ENCODE peak calls at places on chromosomes 11 and 22, in eight cellular contexts. S is neural progenitor cell, H is ovary, W is mucosa of descending colon, M is GM12878, B is kidney, C is right atrium auricular region, R is prostate gland. Y is an unnamed sample.

GRCh38 chr11:126764221-126764620 is 236.3 kb downstream of the KIRREL3 start:
- DNase-seq in B (no peak), W (no peak), H (no peak), C (no peak), S (no peak), M (no peak), R (no peak), Y (no peak)

GRCh38 chr22:43001271-43002197 is 13.4 kb downstream of the PACSIN2 start:
- DNase-seq in C (no peak), W (no peak), M (no peak), R (no peak), H (no peak), S (no peak), B (no peak), Y (no peak)

GRCh38 chr11:1084561-1085439 is 10.1 kb downstream of the MUC2 start:
- DNase-seq in M (no peak), W (peak; percentile 53), C (no peak), R (no peak), S (no peak), B (peak; percentile 70), H (peak; percentile 6), Y (no peak)

GRCh38 chr11:13208921-13209320 is 68.7 kb upstream of the BMAL1 start:
- DNase-seq in C (no peak), B (no peak), M (no peak), H (no peak), S (no peak), R (no peak), W (no peak), Y (peak; percentile 66)

GRCh38 chr11:45543808-45544422 is 121.5 kb downstream of the CHST1 start:
- DNase-seq in S (peak; percentile 79), W (no peak), H (no peak), B (no peak), R (no peak), M (no peak), C (no peak), Y (peak; percentile 71)

GRCh38 chr11:67029146-67029545 is 6.2 kb downstream of the SYT12 start:
- DNase-seq in B (no peak), S (no peak), M (no peak), C (no peak), H (no peak), R (no peak), W (no peak), Y (peak; percentile 52)

GRCh38 chr11:4903484-4903883 is at the start of gene OR51A7:
- DNase-seq in S (no peak), H (no peak), W (no peak), M (no peak), B (no peak), R (no peak), C (no peak), Y (no peak)

GRCh38 chr11:45145421-45146071 is 893 bp upstream of the PRDM11 start:
- DNase-seq in W (no peak), B (peak; percentile 82), R (no peak), C (no peak), H (peak; percentile 37), S (peak; percentile 90), M (no peak), Y (peak; percentile 45)

GRCh38 chr22:46081036-46081830 is 69.1 kb upstream of the PPARA start:
- DNase-seq in R (no peak), B (peak; percentile 76), H (no peak), W (peak; percentile 54), M (no peak), S (no peak), C (no peak), Y (no peak)

GRCh38 chr11:76662656-76663460 is 7.7 kb downstream of the LRRC32 start:
- DNase-seq in S (no peak), H (no peak), R (no peak), W (no peak), B (peak; percentile 26), C (no peak), M (no peak), Y (no peak)

GRCh38 chr11:45896392-45897068 is 10.5 kb downstream of the FREY1 start:
- DNase-seq in H (no peak), R (no peak), W (no peak), B (peak; percentile 74), S (peak; percentile 84), C (no peak), M (no peak), Y (peak; percentile 81)

GRCh38 chr11:2885017-2885675 is 429 bp downstream of the CDKN1C start:
- DNase-seq in H (peak; percentile 53), W (peak; percentile 70), M (no peak), R (peak; percentile 58), C (no peak), S (peak; percentile 88), B (peak; percentile 88), Y (peak; percentile 66)

GRCh38 chr11:2884424-2884815 is 1.2 kb downstream of the CDKN1C start:
- DNase-seq in H (peak; percentile 61), W (peak; percentile 57), M (no peak), R (no peak), C (no peak), S (peak; percentile 79), B (peak; percentile 88), Y (peak; percentile 68)

GRCh38 chr11:2886191-2886894 is 768 bp upstream of the CDKN1C start:
- DNase-seq in R (no peak), C (no peak), H (peak; percentile 75), W (peak; percentile 69), S (peak; percentile 85), M (no peak), B (peak; percentile 89), Y (peak; percentile 57)

GRCh38 chr11:2886936-2887335 is 1.4 kb upstream of the CDKN1C start:
- DNase-seq in R (no peak), H (peak; percentile 39), C (no peak), W (peak; percentile 49), S (peak; percentile 27), M (no peak), B (no peak), Y (no peak)

GRCh38 chr11:2885676-2886081 is at the start of gene CDKN1C:
- DNase-seq in H (peak; percentile 94), B (peak; percentile 96), S (peak; percentile 94), W (peak; percentile 91), M (no peak), R (peak; percentile 89), C (peak; percentile 94), Y (peak; percentile 91)
- H3K4me3 ChIP-seq in H (peak within 1 kb of the TSS; percentile 75), B (peak within 1 kb of the TSS; percentile 74), S (peak within 1 kb of the TSS; percentile 91), W (peak within 1 kb of the TSS; percentile 34), M (peak within 1 kb of the TSS; percentile 59), R (peak within 1 kb of the TSS; percentile 81), C (peak within 1 kb of the TSS; percentile 86), Y (peak within 1 kb of the TSS; percentile 99)

DNA sequence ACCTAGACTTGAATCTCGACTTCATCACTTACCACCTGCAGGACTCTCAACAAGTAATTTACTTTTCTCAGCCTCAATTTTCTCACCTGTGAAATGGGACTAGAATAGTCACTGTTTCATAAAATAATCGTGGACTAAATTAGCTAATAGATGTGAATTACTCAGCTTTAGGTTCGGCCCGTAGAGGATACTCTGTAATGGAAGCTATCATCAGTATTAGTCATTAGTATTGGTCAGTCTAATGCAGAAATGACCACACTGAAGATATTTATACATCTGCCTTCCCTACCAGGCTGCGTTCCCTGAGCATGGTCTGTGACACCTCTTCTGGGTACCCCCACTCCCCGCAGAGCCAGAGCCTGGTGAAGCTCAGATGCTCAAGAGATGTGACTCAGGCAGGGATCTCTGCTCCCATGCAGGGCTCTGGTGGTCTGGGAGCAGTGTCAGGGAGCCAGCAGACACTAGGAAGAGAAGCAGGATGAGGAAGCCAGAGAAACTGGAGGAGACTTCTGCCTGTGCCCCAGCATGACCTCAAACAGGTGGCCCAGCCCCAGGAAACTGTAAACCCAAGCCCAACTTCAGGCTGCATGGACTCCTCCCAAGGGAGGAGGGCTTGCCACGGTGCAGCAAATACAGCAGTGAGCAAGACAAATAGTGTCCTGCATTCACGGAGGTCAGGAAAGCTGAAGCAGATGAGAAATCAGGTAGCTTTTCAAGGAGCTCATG is 88.0 kb upstream of the E2F8 start:
- DNase-seq in S (no peak), W (no peak), R (no peak), M (no peak), B (no peak), H (no peak), C (no peak), Y (no peak)
- H3K4me1 ChIP-seq in S (no peaks in the 10 kb centered on the region), W (no peaks in the 10 kb centered on the region), R (no peaks in the 10 kb centered on the region), M (peaks cover 38% of the 10 kb centered on the region), B (no peaks in the 10 kb centered on the region), H (no peaks in the 10 kb centered on the region), C (no peaks in the 10 kb centered on the region), Y (no peaks in the 10 kb centered on the region)

GRCh38 chr11:68804786-68805185 is 36.9 kb downstream of the CPT1A start:
- DNase-seq in M (no peak), C (no peak), H (no peak), R (no peak), W (no peak), B (no peak), S (no peak), Y (no peak)
- TF ChIP-seq CTCF in M (no peak), C (no peak), H (no peak), R (no peak), W (no peak), B (no peak), S (peak; percentile 18), Y (no peak)

GRCh38 chr11:43360361-43361032 is 1.8 kb downstream of the TTC17 start:
- DNase-seq in C (no peak), M (no peak), B (no peak), H (no peak), R (no peak), S (no peak), W (no peak), Y (peak; percentile 25)
- H3K4me3 ChIP-seq in C (peak overlapping the region; percentile 91), M (peak overlapping the region; percentile 62), B (peak overlapping the region; percentile 84), H (no peak overlapping the region), R (no peak overlapping the region), S (peak overlapping the region; percentile 79), W (no peak overlapping the region), Y (peak overlapping the region; percentile 83)

Y was measured in cardiac muscle cell.